ENCODE peak calls at places on chromosomes 6 and 20, in nine cellular contexts. W is right lobe of liver, J is IMR-90, C is body of pancreas, A is A549, O is upper lobe of left lung, N is HepG2, E is GM12878, D is gastrocnemius medialis. L is an unnamed sample.

GRCh38 chr20:46461808-46462207 is 51.6 kb downstream of the ZNF334 start:
- ATAC-seq in W (no peak), J (no peak), C (no peak), A (no peak), O (no peak), N (no peak), E (no peak), D (no peak), L (no peak)

GRCh38 chr20:47127986-47128385 is 228.5 kb downstream of the ZMYND8 start:
- ATAC-seq in W (no peak), J (no peak), C (no peak), A (no peak), O (no peak), N (no peak), E (no peak), D (no peak), L (no peak)

GRCh38 chr6:128465368-128466343 is 54.7 kb downstream of the PTPRK start:
- ATAC-seq in W (peak; percentile 65), J (no peak), C (no peak), A (no peak), O (no peak), N (peak; percentile 68), E (no peak), D (no peak), L (no peak)

GRCh38 chr6:166465671-166466087 is 82.9 kb upstream of the MPC1 start:
- ATAC-seq in W (no peak), J (peak; percentile 13), C (peak; percentile 28), A (peak; percentile 74), O (peak; percentile 68), N (peak; percentile 53), E (no peak), D (no peak), L (peak; percentile 49)

GRCh38 chr20:60863548-60863947 is 388.5 kb upstream of the CDH4 start:
- ATAC-seq in W (no peak), J (no peak), C (no peak), A (no peak), O (no peak), N (no peak), E (no peak), D (no peak), L (no peak)

GRCh38 chr6:56534680-56535419 is 107.8 kb downstream of the DST start:
- ATAC-seq in W (no peak), J (no peak), C (no peak), A (no peak), O (no peak), N (no peak), E (no peak), D (no peak), L (no peak)

GRCh38 chr6:98579941-98580340 is 254.4 kb upstream of the POU3F2 start:
- ATAC-seq in W (no peak), J (no peak), C (no peak), A (no peak), O (no peak), N (no peak), E (no peak), D (no peak), L (no peak)

GRCh38 chr20:47204746-47205122 is 151.8 kb downstream of the ZMYND8 start:
- ATAC-seq in W (no peak), J (no peak), C (no peak), A (no peak), O (no peak), N (no peak), E (no peak), D (no peak), L (no peak)

DNA sequence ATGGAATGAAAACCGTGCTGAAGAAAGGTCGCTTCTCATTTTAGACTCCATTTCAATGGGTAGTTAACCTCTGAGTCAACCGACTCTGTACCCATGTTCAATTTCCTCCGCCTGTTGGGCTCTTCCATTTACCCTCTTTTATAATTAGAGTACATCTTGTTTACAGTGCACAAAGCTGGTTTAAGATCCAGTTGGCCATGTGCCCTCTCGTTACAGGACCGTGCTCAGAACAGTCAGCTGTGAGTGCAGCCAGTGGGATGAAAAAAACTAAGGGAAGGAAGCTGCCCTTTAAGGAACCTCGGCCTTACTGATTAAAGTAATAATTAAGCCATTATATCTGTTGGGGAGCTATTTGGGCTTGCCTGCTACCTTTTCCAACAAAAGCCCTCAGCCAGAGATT is 68.7 kb downstream of the TMEM170B start:
- ATAC-seq in W (peak; percentile 16), J (no peak), C (no peak), A (no peak), O (no peak), N (no peak), E (no peak), D (no peak), L (no peak)
- TF ChIP-seq POLR2A in W (no peak), J (no peak), C (no peak), A (no peak), O (no peak), N (no peak), E (no peak), D (no peak), L (no peak)

DNA sequence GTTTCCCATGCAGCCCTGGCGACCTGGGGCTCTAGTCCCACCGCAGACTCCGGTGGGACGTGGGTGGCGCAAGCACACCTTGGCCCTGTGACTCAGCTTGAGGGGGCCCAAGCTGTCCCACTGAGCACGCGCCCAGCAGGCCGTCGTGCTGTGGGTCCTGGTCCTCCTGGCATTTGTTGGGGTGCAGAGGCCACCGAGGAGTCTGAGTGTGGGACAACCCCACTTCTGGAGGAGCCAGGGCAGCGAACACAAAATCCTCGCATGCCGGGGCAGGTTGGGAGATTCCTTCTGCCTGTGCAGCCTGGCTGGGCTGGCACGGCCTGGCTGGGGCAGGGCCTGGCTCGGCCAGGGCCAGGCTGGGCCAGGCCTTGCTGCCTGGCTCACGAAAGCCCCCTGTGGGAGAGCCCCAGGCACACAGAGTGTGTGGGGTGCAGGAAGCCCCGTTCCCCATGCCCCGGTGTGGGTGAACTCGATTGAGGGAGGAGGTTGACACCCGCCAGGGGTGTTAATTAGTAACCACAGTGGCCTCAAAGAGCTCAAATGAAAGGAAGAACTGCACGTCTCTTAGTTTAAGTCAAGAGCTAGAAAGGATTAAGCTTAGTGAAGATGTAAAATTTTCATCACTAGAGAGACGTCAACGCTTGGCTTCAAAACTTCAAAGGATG is 1808.5 kb upstream of the DEFB115 start:
- ATAC-seq in W (no peak), J (no peak), C (no peak), A (no peak), O (no peak), N (no peak), E (no peak), D (no peak), L (no peak)
- H3K9me3 ChIP-seq in W (no peaks in the 10 kb centered on the region), J (peaks cover 2% of the 10 kb centered on the region), C (no peaks in the 10 kb centered on the region), A (peaks cover 6% of the 10 kb centered on the region), O (peaks cover 3% of the 10 kb centered on the region), N (peaks cover 4% of the 10 kb centered on the region), E (no peaks in the 10 kb centered on the region), D (no peaks in the 10 kb centered on the region), L (no peaks in the 10 kb centered on the region)

GRCh38 chr6:106145741-106146227 is 59.6 kb downstream of the PRDM1 start:
- ATAC-seq in W (no peak), J (peak; percentile 68), C (no peak), A (no peak), O (no peak), N (no peak), E (peak; percentile 46), D (no peak), L (no peak)

GRCh38 chr6:106143582-106144139 is 57.5 kb downstream of the PRDM1 start:
- ATAC-seq in W (no peak), J (no peak), C (no peak), A (no peak), O (no peak), N (no peak), E (no peak), D (no peak), L (no peak)

GRCh38 chr6:106145144-106145543 is 59.0 kb downstream of the PRDM1 start:
- ATAC-seq in W (no peak), J (no peak), C (no peak), A (no peak), O (no peak), N (no peak), E (peak; percentile 2), D (no peak), L (no peak)

GRCh38 chr6:106141441-106142237 is 55.5 kb downstream of the PRDM1 start:
- ATAC-seq in W (peak; percentile 48), J (no peak), C (no peak), A (no peak), O (no peak), N (no peak), E (peak; percentile 76), D (peak; percentile 47), L (no peak)

GRCh38 chr6:106142876-106143431 is 56.8 kb downstream of the PRDM1 start:
- ATAC-seq in W (no peak), J (peak; percentile 46), C (no peak), A (no peak), O (no peak), N (no peak), E (no peak), D (no peak), L (no peak)
- H3K4me3 ChIP-seq in W (no peak overlapping the region), J (no peak overlapping the region), C (no peak overlapping the region), A (no peak overlapping the region), O (no peak overlapping the region), N (no peak overlapping the region), E (no peak overlapping the region), D (no peak overlapping the region), L (no peak overlapping the region)

GRCh38 chr6:31901415-31901952 is 402 bp downstream of the ZBTB12 start:
- ATAC-seq in W (peak; percentile 22), J (peak; percentile 38), C (peak; percentile 12), A (peak; percentile 8), O (peak; percentile 37), N (no peak), E (peak; percentile 6), D (peak; percentile 16), L (peak; percentile 8)

GRCh38 chr6:31903957-31904356 is 2.1 kb upstream of the ZBTB12 start:
- ATAC-seq in W (no peak), J (no peak), C (no peak), A (no peak), O (peak; percentile 35), N (no peak), E (no peak), D (no peak), L (no peak)

GRCh38 chr6:31900917-31901414 is 920 bp downstream of the ZBTB12 start:
- ATAC-seq in W (no peak), J (no peak), C (no peak), A (no peak), O (no peak), N (no peak), E (no peak), D (no peak), L (no peak)

GRCh38 chr6:31899882-31900722 is 1.8 kb downstream of the ZBTB12 start:
- ATAC-seq in W (no peak), J (no peak), C (no peak), A (no peak), O (no peak), N (no peak), E (no peak), D (no peak), L (no peak)

DNA sequence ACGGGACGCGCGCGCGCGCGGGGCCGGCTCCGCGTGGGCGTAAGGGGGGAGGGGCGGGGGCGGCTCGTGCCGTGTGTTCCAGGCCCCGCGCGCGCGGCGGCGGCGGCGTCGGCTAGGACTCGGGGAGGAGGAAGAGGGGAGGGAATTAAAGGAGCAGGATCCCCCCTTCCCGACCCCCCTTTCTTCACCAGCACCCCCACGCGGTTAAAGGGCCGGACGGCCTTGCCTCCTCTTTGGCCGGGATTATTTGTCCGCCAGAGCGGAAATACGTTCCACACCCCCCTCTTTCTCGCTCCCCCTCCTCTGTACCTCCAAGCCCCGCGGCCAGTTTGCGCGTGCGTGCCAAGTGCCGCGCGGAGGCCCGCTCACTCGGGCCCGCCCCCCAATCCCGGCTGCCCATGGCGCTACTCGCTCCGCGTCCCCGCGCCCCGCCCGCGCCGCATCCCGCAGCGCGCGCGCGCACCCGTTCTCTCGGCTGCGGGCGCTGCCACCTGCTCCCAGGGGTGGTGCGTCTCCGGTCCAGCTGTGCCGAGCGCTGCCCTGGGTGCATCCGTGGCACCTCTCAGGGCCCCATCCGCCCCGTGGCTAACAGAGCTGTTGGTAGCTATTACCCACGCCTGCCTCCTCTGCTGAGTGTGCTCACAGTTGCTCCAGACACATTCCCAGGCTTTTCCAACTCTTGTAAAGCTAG is at the start of gene ZBTB12:
- ATAC-seq in W (peak; percentile 78), J (peak; percentile 78), C (peak; percentile 79), A (peak; percentile 71), O (peak; percentile 88), N (peak; percentile 76), E (peak; percentile 81), D (peak; percentile 65), L (peak; percentile 87)
- TF ChIP-seq POLR2A in W (peak; percentile 58), J (no peak), C (peak; percentile 66), A (peak; percentile 57), O (no peak), N (peak; percentile 58), E (peak; percentile 72), D (peak; percentile 33), L (peak; percentile 46)

L was measured in gastroesophageal sphincter.